ENCODE peak calls at places on chromosomes 11 and 22, in four cellular contexts. Z is astrocyte of the cerebellum, Q is activated gamma-delta T cell treated with Interleukin-2 at 50 U/mL for 16 hours, A is nephron progenitor cell. Y is an unnamed sample.

GRCh38 chr22:50695421-50696250 is 23.0 kb downstream of the SHANK3 start:
- DNase-seq in Z (no peak), Q (no peak), A (no peak), Y (no peak)

GRCh38 chr11:95140397-95141030 is 50.9 kb downstream of the ENDOD1 start:
- DNase-seq in Z (no peak), Q (no peak), A (no peak), Y (no peak)

GRCh38 chr11:70005107-70005818 is 72.9 kb upstream of the ANO1 start:
- DNase-seq in Z (peak), Q (no peak), A (no peak), Y (no peak)

GRCh38 chr11:99505319-99505718 is 484.6 kb downstream of the CNTN5 start:
- DNase-seq in Z (peak), Q (no peak), A (no peak), Y (no peak)

GRCh38 chr11:61138940-61139339 is 22.3 kb downstream of the VPS37C start:
- DNase-seq in Z (peak), Q (no peak), A (no peak), Y (no peak)

GRCh38 chr11:45757672-45758071 is 47.3 kb upstream of the SLC35C1 start:
- DNase-seq in Z (no peak), Q (no peak), A (no peak), Y (no peak)

GRCh38 chr11:57761301-57762234 is at the start of gene CTNND1:
- DNase-seq in Z (peak), Q (no peak), A (peak), Y (no peak)

GRCh38 chr22:25061134-25061533 is 108.6 kb downstream of the KIAA1671 start:
- DNase-seq in Z (no peak), Q (no peak), A (no peak), Y (no peak)